ENCODE peak calls at places on chromosomes 12 and 14, in five cellular contexts. One of them, this sample, is unnamed.

GRCh38 chr14:25406818-25407217 is 356.9 kb upstream of the STXBP6 start:
- DNase-seq in fibroblast of lung: no peak
- DNase-seq in Peyer's patch: no peak
- DNase-seq in gastrocnemius medialis: no peak
- DNase-seq in cardiac fibroblast: peak
- DNase-seq in this sample: peak

GRCh38 chr12:108649668-108650067 is 16.0 kb upstream of the SELPLG start:
- DNase-seq in Peyer's patch: no peak
- DNase-seq in gastrocnemius medialis: no peak
- DNase-seq in cardiac fibroblast: peak
- DNase-seq in fibroblast of lung: peak
- DNase-seq in this sample: no peak

GRCh38 chr12:75766263-75767160 is 255.1 kb upstream of the KRR1 start:
- DNase-seq in fibroblast of lung: peak
- DNase-seq in gastrocnemius medialis: no peak
- DNase-seq in cardiac fibroblast: peak
- DNase-seq in Peyer's patch: no peak
- DNase-seq in this sample: peak

GRCh38 chr12:68773582-68773981 is 27.6 kb downstream of the SLC35E3 start:
- DNase-seq in Peyer's patch: no peak
- DNase-seq in gastrocnemius medialis: no peak
- DNase-seq in cardiac fibroblast: no peak
- DNase-seq in fibroblast of lung: no peak
- DNase-seq in this sample: no peak

GRCh38 chr14:61662001-61662400 is 33.3 kb upstream of the HIF1A start:
- DNase-seq in fibroblast of lung: no peak
- DNase-seq in gastrocnemius medialis: no peak
- DNase-seq in Peyer's patch: no peak
- DNase-seq in cardiac fibroblast: peak
- DNase-seq in this sample: peak

GRCh38 chr12:3170423-3171194 is 93.4 kb downstream of the TSPAN9 start:
- DNase-seq in fibroblast of lung: peak
- DNase-seq in cardiac fibroblast: peak
- DNase-seq in Peyer's patch: no peak
- DNase-seq in gastrocnemius medialis: no peak
- DNase-seq in this sample: peak

GRCh38 chr14:92785601-92786426 is 8.3 kb upstream of the GOLGA5 start:
- DNase-seq in fibroblast of lung: peak
- DNase-seq in gastrocnemius medialis: no peak
- DNase-seq in cardiac fibroblast: peak
- DNase-seq in Peyer's patch: no peak
- DNase-seq in this sample: peak

GRCh38 chr12:48736456-48736855 is 19.9 kb upstream of the CCNT1 start:
- DNase-seq in fibroblast of lung: no peak
- DNase-seq in cardiac fibroblast: no peak
- DNase-seq in Peyer's patch: no peak
- DNase-seq in gastrocnemius medialis: no peak
- DNase-seq in this sample: no peak

GRCh38 chr14:99190696-99191662 is 81.0 kb downstream of the BCL11B start:
- DNase-seq in cardiac fibroblast: no peak
- DNase-seq in gastrocnemius medialis: no peak
- DNase-seq in fibroblast of lung: no peak
- DNase-seq in Peyer's patch: no peak
- DNase-seq in this sample: no peak

GRCh38 chr12:123126294-123127144 is 24.4 kb downstream of the PITPNM2 start:
- DNase-seq in fibroblast of lung: peak
- DNase-seq in cardiac fibroblast: peak
- DNase-seq in Peyer's patch: no peak
- DNase-seq in gastrocnemius medialis: peak
- DNase-seq in this sample: peak

GRCh38 chr12:86376052-86376451 is 119.9 kb upstream of the MGAT4C start:
- DNase-seq in Peyer's patch: no peak
- DNase-seq in cardiac fibroblast: no peak
- DNase-seq in fibroblast of lung: no peak
- DNase-seq in gastrocnemius medialis: no peak
- DNase-seq in this sample: peak

GRCh38 chr12:26548227-26548626 is 284.8 kb downstream of the ITPR2 start:
- DNase-seq in Peyer's patch: no peak
- DNase-seq in fibroblast of lung: no peak
- DNase-seq in gastrocnemius medialis: no peak
- DNase-seq in cardiac fibroblast: no peak
- DNase-seq in this sample: no peak

GRCh38 chr12:28415755-28416154 is 225.5 kb downstream of the CCDC91 start:
- DNase-seq in Peyer's patch: no peak
- DNase-seq in fibroblast of lung: peak
- DNase-seq in gastrocnemius medialis: no peak
- DNase-seq in cardiac fibroblast: peak
- DNase-seq in this sample: peak

GRCh38 chr12:2826721-2827515 is 7.9 kb downstream of the NRIP2 start:
- DNase-seq in gastrocnemius medialis: no peak
- DNase-seq in fibroblast of lung: no peak
- DNase-seq in cardiac fibroblast: no peak
- DNase-seq in Peyer's patch: no peak
- DNase-seq in this sample: no peak

GRCh38 chr12:3885179-3886094 is 12.2 kb upstream of the PARP11 start:
- DNase-seq in Peyer's patch: no peak
- DNase-seq in fibroblast of lung: peak
- DNase-seq in gastrocnemius medialis: no peak
- DNase-seq in cardiac fibroblast: peak
- DNase-seq in this sample: peak

GRCh38 chr14:65239143-65239672 is 136.9 kb upstream of the MAX start:
- DNase-seq in Peyer's patch: no peak
- DNase-seq in fibroblast of lung: peak
- DNase-seq in gastrocnemius medialis: no peak
- DNase-seq in cardiac fibroblast: peak
- DNase-seq in this sample: peak

GRCh38 chr12:119748512-119748911 is 80.6 kb downstream of the PRKAB1 start:
- DNase-seq in cardiac fibroblast: peak
- DNase-seq in Peyer's patch: no peak
- DNase-seq in gastrocnemius medialis: no peak
- DNase-seq in fibroblast of lung: no peak
- DNase-seq in this sample: peak

GRCh38 chr14:88552859-88553258 is 1.9 kb downstream of the PTPN21 start:
- DNase-seq in fibroblast of lung: no peak
- DNase-seq in cardiac fibroblast: no peak
- DNase-seq in gastrocnemius medialis: no peak
- DNase-seq in Peyer's patch: no peak
- DNase-seq in this sample: no peak

GRCh38 chr12:70756118-70756517 is 118.9 kb upstream of the PTPRB start:
- DNase-seq in gastrocnemius medialis: no peak
- DNase-seq in cardiac fibroblast: peak
- DNase-seq in Peyer's patch: no peak
- DNase-seq in fibroblast of lung: peak
- DNase-seq in this sample: peak

DNA sequence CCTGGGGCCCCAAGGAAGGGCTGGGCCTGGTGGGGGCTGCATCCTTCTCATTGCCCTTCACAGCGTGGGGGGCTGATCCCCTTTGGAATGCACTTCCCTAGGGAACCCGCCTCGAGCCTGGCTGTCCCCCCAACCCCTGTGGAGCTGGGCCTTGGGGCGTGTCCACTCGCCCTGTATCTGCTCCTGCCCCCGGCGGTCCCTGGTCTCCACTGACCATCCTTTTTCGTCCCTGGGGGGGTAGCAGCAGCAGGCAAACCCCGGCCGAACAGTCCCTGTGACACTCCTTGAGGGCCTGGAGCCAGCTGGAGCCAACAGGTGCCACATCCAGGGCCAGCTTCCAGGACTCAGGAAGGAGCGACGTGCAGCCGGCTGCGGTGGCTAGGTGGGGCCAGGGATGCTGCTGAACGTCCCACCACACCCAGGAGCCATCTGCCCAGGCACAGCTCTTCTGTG is 9.4 kb upstream of the GPR132 start:
- DNase-seq in cardiac fibroblast: no peak
- DNase-seq in gastrocnemius medialis: no peak
- DNase-seq in fibroblast of lung: no peak
- DNase-seq in Peyer's patch: no peak
- DNase-seq in this sample: no peak
- H3K4me3 ChIP-seq in cardiac fibroblast: no peak
- H3K4me3 ChIP-seq in gastrocnemius medialis: no peak
- H3K4me3 ChIP-seq in fibroblast of lung: no peak
- H3K4me3 ChIP-seq in Peyer's patch: no peak
- H3K4me3 ChIP-seq in this sample: no peak

GRCh38 chr12:118190266-118190665 is 54.3 kb downstream of the PEBP1 start:
- DNase-seq in Peyer's patch: no peak
- DNase-seq in gastrocnemius medialis: no peak
- DNase-seq in cardiac fibroblast: peak
- DNase-seq in fibroblast of lung: peak
- DNase-seq in this sample: no peak
- H3K4me3 ChIP-seq in Peyer's patch: peak
- H3K4me3 ChIP-seq in gastrocnemius medialis: peak
- H3K4me3 ChIP-seq in cardiac fibroblast: peak
- H3K4me3 ChIP-seq in fibroblast of lung: peak
- H3K4me3 ChIP-seq in this sample: no peak

DNA sequence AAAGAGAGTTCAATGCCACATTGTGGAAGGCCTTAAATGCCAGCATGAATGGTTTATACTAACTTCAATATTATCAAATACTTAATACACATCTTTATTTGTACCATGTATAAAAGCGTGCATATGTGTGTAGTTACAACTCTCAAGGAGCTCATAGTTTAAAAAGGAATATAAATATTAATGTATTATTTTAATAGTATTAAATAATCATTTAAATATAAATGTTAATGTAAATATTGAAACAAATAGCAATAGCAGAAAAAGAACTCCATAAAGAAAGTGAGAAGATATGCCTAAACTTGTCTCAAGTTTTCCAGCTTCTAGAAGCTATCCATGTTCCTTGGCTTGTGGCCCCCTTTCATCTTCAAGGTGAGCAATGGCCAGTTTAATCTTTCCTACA is 182.0 kb downstream of the FOXA1 start:
- DNase-seq in cardiac fibroblast: no peak
- DNase-seq in Peyer's patch: no peak
- DNase-seq in fibroblast of lung: no peak
- DNase-seq in gastrocnemius medialis: no peak
- DNase-seq in this sample: no peak
- H3K4me3 ChIP-seq in cardiac fibroblast: no peak
- H3K4me3 ChIP-seq in Peyer's patch: no peak
- H3K4me3 ChIP-seq in fibroblast of lung: no peak
- H3K4me3 ChIP-seq in gastrocnemius medialis: no peak
- H3K4me3 ChIP-seq in this sample: no peak

DNA sequence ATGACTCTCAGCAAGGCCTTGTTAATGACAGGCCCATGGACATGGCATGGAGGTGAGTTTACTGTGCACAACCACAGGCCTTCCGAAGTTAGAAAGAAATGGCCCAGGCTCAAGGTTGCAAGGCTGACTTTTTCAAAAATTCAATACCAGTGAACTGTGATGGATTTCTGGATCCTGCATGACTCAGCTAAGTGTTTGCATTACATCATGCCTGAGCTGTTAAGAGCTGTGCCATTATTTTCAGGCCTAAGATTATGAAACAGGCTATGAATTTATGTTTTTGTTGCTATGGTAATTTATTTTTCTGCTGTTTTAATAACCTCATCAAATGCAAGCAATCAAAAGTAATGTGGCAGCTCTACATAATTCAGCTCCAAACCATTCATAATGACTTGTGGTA is 457.7 kb upstream of the TMEM132C start:
- DNase-seq in cardiac fibroblast: peak
- DNase-seq in Peyer's patch: no peak
- DNase-seq in gastrocnemius medialis: no peak
- DNase-seq in fibroblast of lung: no peak
- DNase-seq in this sample: peak
- H3K4me3 ChIP-seq in cardiac fibroblast: no peak
- H3K4me3 ChIP-seq in Peyer's patch: no peak
- H3K4me3 ChIP-seq in gastrocnemius medialis: no peak
- H3K4me3 ChIP-seq in fibroblast of lung: no peak
- H3K4me3 ChIP-seq in this sample: no peak

GRCh38 chr12:50400104-50400637 is 514 bp upstream of the LARP4 start:
- DNase-seq in gastrocnemius medialis: no peak
- DNase-seq in fibroblast of lung: no peak
- DNase-seq in Peyer's patch: no peak
- DNase-seq in cardiac fibroblast: no peak
- DNase-seq in this sample: no peak
- H3K4me3 ChIP-seq in gastrocnemius medialis: peak
- H3K4me3 ChIP-seq in fibroblast of lung: peak
- H3K4me3 ChIP-seq in Peyer's patch: peak
- H3K4me3 ChIP-seq in cardiac fibroblast: peak
- H3K4me3 ChIP-seq in this sample: peak

GRCh38 chr12:54047160-54047963 is 6.3 kb upstream of the HOXC4 start:
- DNase-seq in fibroblast of lung: no peak
- DNase-seq in cardiac fibroblast: no peak
- DNase-seq in gastrocnemius medialis: no peak
- DNase-seq in Peyer's patch: no peak
- DNase-seq in this sample: no peak

GRCh38 chr12:54048694-54049093 is 4.9 kb upstream of the HOXC4 start:
- DNase-seq in gastrocnemius medialis: no peak
- DNase-seq in Peyer's patch: no peak
- DNase-seq in fibroblast of lung: no peak
- DNase-seq in cardiac fibroblast: no peak
- DNase-seq in this sample: no peak

GRCh38 chr12:54047964-54048303 is 5.7 kb upstream of the HOXC4 start:
- DNase-seq in gastrocnemius medialis: no peak
- DNase-seq in fibroblast of lung: no peak
- DNase-seq in Peyer's patch: no peak
- DNase-seq in cardiac fibroblast: no peak
- DNase-seq in this sample: no peak

GRCh38 chr12:54045868-54046529 is 7.6 kb upstream of the HOXC4 start:
- DNase-seq in Peyer's patch: no peak
- DNase-seq in fibroblast of lung: no peak
- DNase-seq in cardiac fibroblast: no peak
- DNase-seq in gastrocnemius medialis: no peak
- DNase-seq in this sample: no peak

GRCh38 chr12:54046809-54047159 is 6.9 kb upstream of the HOXC4 start:
- DNase-seq in cardiac fibroblast: no peak
- DNase-seq in Peyer's patch: no peak
- DNase-seq in fibroblast of lung: no peak
- DNase-seq in gastrocnemius medialis: no peak
- DNase-seq in this sample: no peak
- H3K4me3 ChIP-seq in cardiac fibroblast: no peak
- H3K4me3 ChIP-seq in Peyer's patch: no peak
- H3K4me3 ChIP-seq in fibroblast of lung: no peak
- H3K4me3 ChIP-seq in gastrocnemius medialis: no peak
- H3K4me3 ChIP-seq in this sample: no peak

GRCh38 chr14:68981539-68981976 is 2.5 kb upstream of the ACTN1 start:
- DNase-seq in fibroblast of lung: no peak
- DNase-seq in Peyer's patch: no peak
- DNase-seq in gastrocnemius medialis: no peak
- DNase-seq in cardiac fibroblast: peak
- DNase-seq in this sample: peak
- H3K4me3 ChIP-seq in fibroblast of lung: no peak
- H3K4me3 ChIP-seq in Peyer's patch: no peak
- H3K4me3 ChIP-seq in gastrocnemius medialis: no peak
- H3K4me3 ChIP-seq in cardiac fibroblast: no peak
- H3K4me3 ChIP-seq in this sample: no peak